ENCODE peak calls at places on chromosomes 1 and 21, in nine cellular contexts. One of them, this sample, is unnamed.
A peak's percentile ranks its signal among the peaks of the same experiment; 100 is the strongest.

GRCh38 chr1:39827201-39827600 is 38.5 kb upstream of the BMP8B start:
- DNase-seq in DND-41: no peak
- DNase-seq in tibial artery: no peak
- DNase-seq in CD8-positive, alpha-beta T cell: no peak
- DNase-seq in adrenal gland: no peak
- DNase-seq in prostate gland: no peak
- DNase-seq in cardiac fibroblast: no peak
- DNase-seq in IMR-90: no peak
- DNase-seq in left lung: no peak
- DNase-seq in this sample: no peak

GRCh38 chr1:53438427-53439336 is 20.5 kb upstream of the DMRTB1 start:
- DNase-seq in tibial artery: no peak
- DNase-seq in CD8-positive, alpha-beta T cell: no peak
- DNase-seq in cardiac fibroblast: no peak
- DNase-seq in prostate gland: no peak
- DNase-seq in IMR-90: no peak
- DNase-seq in left lung: no peak
- DNase-seq in adrenal gland: no peak
- DNase-seq in DND-41: no peak
- DNase-seq in this sample: no peak

GRCh38 chr1:2633936-2634491 is 1.2 kb upstream of the MMEL1 start:
- DNase-seq in adrenal gland: peak; percentile 38
- DNase-seq in CD8-positive, alpha-beta T cell: no peak
- DNase-seq in tibial artery: no peak
- DNase-seq in prostate gland: no peak
- DNase-seq in DND-41: no peak
- DNase-seq in left lung: no peak
- DNase-seq in cardiac fibroblast: no peak
- DNase-seq in IMR-90: no peak
- DNase-seq in this sample: no peak

GRCh38 chr1:96730574-96731298 is 9.2 kb downstream of the PTBP2 start:
- DNase-seq in tibial artery: no peak
- DNase-seq in DND-41: no peak
- DNase-seq in CD8-positive, alpha-beta T cell: no peak
- DNase-seq in IMR-90: peak; percentile 18
- DNase-seq in cardiac fibroblast: peak; percentile 53
- DNase-seq in left lung: no peak
- DNase-seq in prostate gland: no peak
- DNase-seq in adrenal gland: no peak
- DNase-seq in this sample: no peak

GRCh38 chr1:151128800-151129199 is 17.6 kb downstream of the SEMA6C start:
- DNase-seq in adrenal gland: no peak
- DNase-seq in tibial artery: peak; percentile 33
- DNase-seq in cardiac fibroblast: no peak
- DNase-seq in prostate gland: no peak
- DNase-seq in left lung: no peak
- DNase-seq in DND-41: no peak
- DNase-seq in IMR-90: no peak
- DNase-seq in CD8-positive, alpha-beta T cell: no peak
- DNase-seq in this sample: no peak

GRCh38 chr1:151711940-151712339 is 4.7 kb downstream of the CELF3 start:
- DNase-seq in cardiac fibroblast: no peak
- DNase-seq in CD8-positive, alpha-beta T cell: no peak
- DNase-seq in tibial artery: no peak
- DNase-seq in left lung: no peak
- DNase-seq in prostate gland: no peak
- DNase-seq in IMR-90: no peak
- DNase-seq in DND-41: no peak
- DNase-seq in adrenal gland: no peak
- DNase-seq in this sample: no peak

GRCh38 chr1:173914366-173914871 is 2.7 kb downstream of the SERPINC1 start:
- DNase-seq in prostate gland: no peak
- DNase-seq in cardiac fibroblast: peak; percentile 52
- DNase-seq in CD8-positive, alpha-beta T cell: no peak
- DNase-seq in tibial artery: no peak
- DNase-seq in left lung: no peak
- DNase-seq in IMR-90: peak; percentile 18
- DNase-seq in adrenal gland: peak; percentile 10
- DNase-seq in DND-41: peak; percentile 34
- DNase-seq in this sample: peak; percentile 62

GRCh38 chr1:159598196-159598595 is 10.6 kb downstream of the APCS start:
- DNase-seq in left lung: no peak
- DNase-seq in tibial artery: no peak
- DNase-seq in adrenal gland: no peak
- DNase-seq in prostate gland: no peak
- DNase-seq in IMR-90: peak; percentile 85
- DNase-seq in CD8-positive, alpha-beta T cell: no peak
- DNase-seq in cardiac fibroblast: peak; percentile 96
- DNase-seq in DND-41: no peak
- DNase-seq in this sample: no peak

GRCh38 chr1:226646026-226646869 is 92.8 kb downstream of the ITPKB start:
- DNase-seq in tibial artery: no peak
- DNase-seq in cardiac fibroblast: no peak
- DNase-seq in CD8-positive, alpha-beta T cell: no peak
- DNase-seq in DND-41: no peak
- DNase-seq in IMR-90: no peak
- DNase-seq in left lung: peak; percentile 49
- DNase-seq in prostate gland: peak; percentile 43
- DNase-seq in adrenal gland: no peak
- DNase-seq in this sample: no peak

GRCh38 chr1:31664528-31664927 is 19.9 kb upstream of the PEF1 start:
- DNase-seq in adrenal gland: no peak
- DNase-seq in CD8-positive, alpha-beta T cell: no peak
- DNase-seq in left lung: no peak
- DNase-seq in tibial artery: no peak
- DNase-seq in DND-41: no peak
- DNase-seq in cardiac fibroblast: no peak
- DNase-seq in prostate gland: no peak
- DNase-seq in IMR-90: no peak
- DNase-seq in this sample: no peak

GRCh38 chr1:160521554-160521953 is 1.5 kb downstream of the SLAMF6 start:
- DNase-seq in left lung: no peak
- DNase-seq in adrenal gland: no peak
- DNase-seq in tibial artery: no peak
- DNase-seq in DND-41: no peak
- DNase-seq in prostate gland: no peak
- DNase-seq in cardiac fibroblast: no peak
- DNase-seq in IMR-90: no peak
- DNase-seq in CD8-positive, alpha-beta T cell: no peak
- DNase-seq in this sample: peak; percentile 47

GRCh38 chr1:69077198-69077597 is 490.5 kb upstream of the LRRC7 start:
- DNase-seq in DND-41: no peak
- DNase-seq in left lung: no peak
- DNase-seq in CD8-positive, alpha-beta T cell: no peak
- DNase-seq in cardiac fibroblast: no peak
- DNase-seq in tibial artery: no peak
- DNase-seq in prostate gland: no peak
- DNase-seq in adrenal gland: no peak
- DNase-seq in IMR-90: no peak
- DNase-seq in this sample: no peak

GRCh38 chr1:229091721-229092136 is 179.2 kb upstream of the RAB4A start:
- DNase-seq in left lung: no peak
- DNase-seq in tibial artery: peak; percentile 86
- DNase-seq in cardiac fibroblast: no peak
- DNase-seq in prostate gland: peak; percentile 43
- DNase-seq in DND-41: no peak
- DNase-seq in CD8-positive, alpha-beta T cell: no peak
- DNase-seq in IMR-90: no peak
- DNase-seq in adrenal gland: no peak
- DNase-seq in this sample: no peak

GRCh38 chr1:26811057-26811456 is 15.4 kb upstream of the ZDHHC18 start:
- DNase-seq in cardiac fibroblast: no peak
- DNase-seq in DND-41: no peak
- DNase-seq in CD8-positive, alpha-beta T cell: no peak
- DNase-seq in IMR-90: no peak
- DNase-seq in prostate gland: no peak
- DNase-seq in left lung: no peak
- DNase-seq in adrenal gland: no peak
- DNase-seq in tibial artery: no peak
- DNase-seq in this sample: no peak

GRCh38 chr1:55500601-55501000 is 285.4 kb upstream of the USP24 start:
- DNase-seq in CD8-positive, alpha-beta T cell: no peak
- DNase-seq in adrenal gland: no peak
- DNase-seq in left lung: no peak
- DNase-seq in tibial artery: no peak
- DNase-seq in DND-41: no peak
- DNase-seq in IMR-90: peak; percentile 59
- DNase-seq in prostate gland: no peak
- DNase-seq in cardiac fibroblast: peak; percentile 39
- DNase-seq in this sample: no peak

GRCh38 chr21:17903029-17903806 is 84.1 kb upstream of the C21orf91 start:
- DNase-seq in cardiac fibroblast: peak; percentile 61
- DNase-seq in left lung: no peak
- DNase-seq in prostate gland: no peak
- DNase-seq in DND-41: no peak
- DNase-seq in IMR-90: peak; percentile 49
- DNase-seq in CD8-positive, alpha-beta T cell: no peak
- DNase-seq in tibial artery: no peak
- DNase-seq in adrenal gland: no peak
- DNase-seq in this sample: peak; percentile 35

GRCh38 chr1:23848673-23849616 is 19.1 kb downstream of the FUCA1 start:
- DNase-seq in left lung: no peak
- DNase-seq in tibial artery: no peak
- DNase-seq in cardiac fibroblast: no peak
- DNase-seq in adrenal gland: no peak
- DNase-seq in CD8-positive, alpha-beta T cell: no peak
- DNase-seq in prostate gland: no peak
- DNase-seq in IMR-90: no peak
- DNase-seq in DND-41: no peak
- DNase-seq in this sample: no peak

GRCh38 chr1:63794927-63795326 is 21.1 kb downstream of the ROR1 start:
- DNase-seq in cardiac fibroblast: no peak
- DNase-seq in adrenal gland: no peak
- DNase-seq in IMR-90: peak; percentile 28
- DNase-seq in left lung: peak; percentile 64
- DNase-seq in prostate gland: no peak
- DNase-seq in CD8-positive, alpha-beta T cell: no peak
- DNase-seq in DND-41: no peak
- DNase-seq in tibial artery: no peak
- DNase-seq in this sample: no peak

GRCh38 chr1:117008675-117009074 is 7.1 kb downstream of the CD101 start:
- DNase-seq in prostate gland: no peak
- DNase-seq in CD8-positive, alpha-beta T cell: no peak
- DNase-seq in adrenal gland: no peak
- DNase-seq in cardiac fibroblast: peak; percentile 14
- DNase-seq in tibial artery: no peak
- DNase-seq in left lung: no peak
- DNase-seq in DND-41: no peak
- DNase-seq in IMR-90: no peak
- DNase-seq in this sample: no peak
- TF ChIP-seq CTCF in prostate gland: no peak
- TF ChIP-seq CTCF in CD8-positive, alpha-beta T cell: no peak
- TF ChIP-seq CTCF in adrenal gland: no peak
- TF ChIP-seq CTCF in cardiac fibroblast: no peak
- TF ChIP-seq CTCF in tibial artery: no peak
- TF ChIP-seq CTCF in left lung: no peak
- TF ChIP-seq CTCF in DND-41: no peak
- TF ChIP-seq CTCF in IMR-90: no peak
- TF ChIP-seq CTCF in this sample: no peak

DNA sequence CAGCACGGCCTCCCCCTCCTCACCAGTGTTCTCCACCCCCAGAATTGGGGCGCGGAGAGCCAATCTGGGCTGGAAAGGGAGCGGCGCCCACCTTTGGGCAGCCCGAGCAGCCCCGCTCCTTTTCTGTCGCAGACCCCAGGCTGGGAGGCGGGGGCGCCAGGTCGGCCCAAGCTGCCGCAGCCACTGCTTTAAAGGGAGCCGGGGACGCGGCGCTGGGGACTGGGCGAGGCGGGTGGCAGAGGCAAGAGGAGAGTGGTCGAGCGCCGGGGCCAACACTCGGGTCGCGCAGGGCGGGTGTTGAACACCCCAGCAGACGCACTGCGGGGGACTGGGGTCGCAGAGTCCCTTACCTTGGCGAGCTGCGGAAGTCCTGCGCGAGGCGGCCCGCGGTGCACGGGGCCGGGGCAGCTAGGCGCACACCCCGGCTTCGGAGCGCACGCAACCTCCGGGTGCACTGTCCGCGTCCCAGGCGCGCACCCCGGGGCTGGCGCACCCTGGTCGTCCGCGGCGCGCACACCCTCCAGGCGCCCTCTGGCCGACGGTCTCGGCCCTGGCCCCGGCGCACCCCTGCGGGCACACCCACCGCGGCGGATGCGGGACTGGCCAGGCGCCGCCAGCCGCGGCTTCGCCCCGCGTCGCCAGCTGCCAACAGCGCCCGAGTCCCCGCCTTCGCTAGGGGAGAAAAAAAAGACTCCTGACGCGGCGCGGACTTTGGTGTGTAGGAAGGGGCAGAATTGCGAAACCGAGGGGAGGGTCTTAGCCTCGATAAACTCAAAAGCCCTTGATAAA is at the start of gene KANK4:
- DNase-seq in left lung: peak; percentile 81
- DNase-seq in prostate gland: no peak
- DNase-seq in CD8-positive, alpha-beta T cell: no peak
- DNase-seq in DND-41: no peak
- DNase-seq in tibial artery: no peak
- DNase-seq in adrenal gland: no peak
- DNase-seq in IMR-90: no peak
- DNase-seq in cardiac fibroblast: no peak
- DNase-seq in this sample: no peak
- H3K4me3 ChIP-seq in left lung: peak within 1 kb of the TSS; percentile 25
- H3K4me3 ChIP-seq in prostate gland: peak within 1 kb of the TSS; percentile 33
- H3K4me3 ChIP-seq in CD8-positive, alpha-beta T cell: no peak within 1 kb of the TSS
- H3K4me3 ChIP-seq in DND-41: no peak within 1 kb of the TSS
- H3K4me3 ChIP-seq in tibial artery: no peak within 1 kb of the TSS
- H3K4me3 ChIP-seq in adrenal gland: no peak within 1 kb of the TSS
- H3K4me3 ChIP-seq in IMR-90: no peak within 1 kb of the TSS
- H3K4me3 ChIP-seq in cardiac fibroblast: no peak within 1 kb of the TSS
- H3K4me3 ChIP-seq in this sample: no peak within 1 kb of the TSS

DNA sequence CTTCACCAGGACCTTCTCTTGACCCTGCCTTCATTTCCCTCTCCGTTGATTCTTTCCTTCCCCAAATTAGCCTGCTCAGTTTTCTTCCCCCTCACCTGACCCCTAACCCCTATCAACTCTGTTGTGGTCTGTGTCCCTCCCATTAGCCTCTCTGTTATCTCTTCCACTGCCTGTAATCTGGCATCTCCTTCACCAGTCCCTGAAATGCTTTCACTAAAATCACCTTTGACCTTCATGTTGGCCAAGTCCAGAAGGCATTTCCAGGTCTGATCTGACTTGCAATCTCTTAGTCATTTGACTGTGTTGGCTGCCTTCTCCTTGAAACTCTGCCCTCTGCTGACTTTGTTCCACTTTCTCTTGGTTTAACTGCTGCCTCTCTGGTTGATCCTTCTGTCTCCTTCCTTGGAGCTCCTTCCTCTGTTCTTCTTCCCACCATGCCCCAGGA is 28.2 kb downstream of the ATP8B2 start:
- DNase-seq in IMR-90: peak; percentile 54
- DNase-seq in CD8-positive, alpha-beta T cell: no peak
- DNase-seq in adrenal gland: peak; percentile 47
- DNase-seq in tibial artery: no peak
- DNase-seq in DND-41: no peak
- DNase-seq in prostate gland: no peak
- DNase-seq in left lung: no peak
- DNase-seq in cardiac fibroblast: peak; percentile 71
- DNase-seq in this sample: peak; percentile 48
- TF ChIP-seq CTCF in IMR-90: peak; percentile 40
- TF ChIP-seq CTCF in CD8-positive, alpha-beta T cell: no peak
- TF ChIP-seq CTCF in adrenal gland: peak; percentile 6
- TF ChIP-seq CTCF in tibial artery: peak; percentile 23
- TF ChIP-seq CTCF in DND-41: peak; percentile 35
- TF ChIP-seq CTCF in prostate gland: no peak
- TF ChIP-seq CTCF in left lung: no peak
- TF ChIP-seq CTCF in cardiac fibroblast: peak; percentile 41
- TF ChIP-seq CTCF in this sample: peak; percentile 34

GRCh38 chr1:6497215-6497866 is 5.9 kb upstream of the PLEKHG5 start:
- DNase-seq in prostate gland: peak; percentile 45
- DNase-seq in cardiac fibroblast: peak; percentile 40
- DNase-seq in IMR-90: no peak
- DNase-seq in adrenal gland: peak; percentile 76
- DNase-seq in CD8-positive, alpha-beta T cell: peak; percentile 25
- DNase-seq in DND-41: peak; percentile 60
- DNase-seq in tibial artery: no peak
- DNase-seq in left lung: peak; percentile 84
- DNase-seq in this sample: peak; percentile 35
- H3K4me3 ChIP-seq in prostate gland: peak overlapping the region; percentile 61
- H3K4me3 ChIP-seq in cardiac fibroblast: peak overlapping the region; percentile 73
- H3K4me3 ChIP-seq in IMR-90: peak overlapping the region; percentile 78
- H3K4me3 ChIP-seq in adrenal gland: peak overlapping the region; percentile 56
- H3K4me3 ChIP-seq in CD8-positive, alpha-beta T cell: peak overlapping the region; percentile 54
- H3K4me3 ChIP-seq in DND-41: peak overlapping the region; percentile 32
- H3K4me3 ChIP-seq in tibial artery: peak overlapping the region; percentile 55
- H3K4me3 ChIP-seq in left lung: peak overlapping the region; percentile 38
- H3K4me3 ChIP-seq in this sample: no peak overlapping the region

This sample was measured in GM12865.